ENCODE peak calls at places on chromosome X, in four cellular contexts. One of them, this sample, is unnamed. For H3K9me3, the result is how much of the 10 kb centered on the place peaks cover.

GRCh38 chrX:150092549-150092948 is 154.3 kb upstream of the EOLA2 start:
- DNase-seq in uterus: no peak
- DNase-seq in sigmoid colon: no peak
- DNase-seq in adrenal gland: no peak
- DNase-seq in this sample: no peak

GRCh38 chrX:97842468-97843199 is 958.9 kb downstream of the RPA4 start:
- DNase-seq in uterus: no peak
- DNase-seq in sigmoid colon: no peak
- DNase-seq in adrenal gland: no peak
- DNase-seq in this sample: no peak

GRCh38 chrX:47222776-47223350 is 4.4 kb downstream of the CDK16 start:
- DNase-seq in uterus: no peak
- DNase-seq in sigmoid colon: no peak
- DNase-seq in adrenal gland: no peak
- DNase-seq in this sample: no peak

GRCh38 chrX:105975382-105975781 is 63.1 kb downstream of the SERPINA7 start:
- DNase-seq in uterus: no peak
- DNase-seq in sigmoid colon: no peak
- DNase-seq in adrenal gland: no peak
- DNase-seq in this sample: no peak

GRCh38 chrX:32933548-32933947 is 277.8 kb downstream of the DMD start:
- DNase-seq in uterus: no peak
- DNase-seq in sigmoid colon: no peak
- DNase-seq in adrenal gland: no peak
- DNase-seq in this sample: no peak

GRCh38 chrX:115573172-115573571 is 12.2 kb downstream of the PLS3 start:
- DNase-seq in uterus: no peak
- DNase-seq in sigmoid colon: no peak
- DNase-seq in adrenal gland: no peak
- DNase-seq in this sample: no peak

GRCh38 chrX:17499512-17499911 is 124.5 kb downstream of the NHS start:
- DNase-seq in uterus: no peak
- DNase-seq in sigmoid colon: no peak
- DNase-seq in adrenal gland: no peak
- DNase-seq in this sample: no peak

GRCh38 chrX:87914726-87915125 is 397.1 kb downstream of the KLHL4 start:
- DNase-seq in uterus: no peak
- DNase-seq in sigmoid colon: no peak
- DNase-seq in adrenal gland: no peak
- DNase-seq in this sample: no peak

GRCh38 chrX:111854778-111855490 is 21.0 kb upstream of the TRPC5OS start:
- DNase-seq in uterus: no peak
- DNase-seq in sigmoid colon: no peak
- DNase-seq in adrenal gland: no peak
- DNase-seq in this sample: no peak

GRCh38 chrX:55220119-55220794 is at the start of gene PAGE5:
- DNase-seq in uterus: no peak
- DNase-seq in sigmoid colon: no peak
- DNase-seq in adrenal gland: no peak
- DNase-seq in this sample: no peak
- H3K9me3 ChIP-seq in uterus: under half
- H3K9me3 ChIP-seq in sigmoid colon: under half
- H3K9me3 ChIP-seq in adrenal gland: under half
- H3K9me3 ChIP-seq in this sample: under half

GRCh38 chrX:23332888-23333821 is 1.5 kb upstream of the PTCHD1 start:
- DNase-seq in uterus: peak
- DNase-seq in sigmoid colon: no peak
- DNase-seq in adrenal gland: no peak
- DNase-seq in this sample: no peak
- TF ChIP-seq CTCF in uterus: no peak
- TF ChIP-seq CTCF in sigmoid colon: no peak
- TF ChIP-seq CTCF in adrenal gland: no peak
- TF ChIP-seq CTCF in this sample: no peak

DNA sequence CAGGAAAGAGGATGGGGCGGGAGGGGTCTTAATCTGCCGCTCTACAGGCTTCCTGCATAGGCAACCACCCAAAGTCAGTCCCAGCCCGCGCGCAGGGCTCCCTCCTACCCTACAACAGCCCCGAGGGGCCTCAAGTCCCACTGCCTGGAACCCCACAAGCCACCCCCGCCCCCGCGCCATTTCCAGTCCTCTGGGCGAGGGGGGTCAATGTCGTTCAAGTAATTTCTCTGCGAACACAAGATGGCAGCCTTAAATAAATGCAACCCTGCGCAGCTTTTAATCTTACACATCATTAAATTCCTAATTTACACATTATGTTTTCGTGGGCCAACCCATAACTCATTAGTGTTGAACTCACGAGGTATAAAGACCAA is 92.9 kb downstream of the BCOR start:
- DNase-seq in uterus: no peak
- DNase-seq in sigmoid colon: no peak
- DNase-seq in adrenal gland: no peak
- DNase-seq in this sample: no peak
- H3K4me3 ChIP-seq in uterus: no peak
- H3K4me3 ChIP-seq in sigmoid colon: peak
- H3K4me3 ChIP-seq in adrenal gland: no peak
- H3K4me3 ChIP-seq in this sample: peak

GRCh38 chrX:148290937-148291336 is 209.5 kb upstream of the AFF2 start:
- DNase-seq in uterus: no peak
- DNase-seq in sigmoid colon: no peak
- DNase-seq in adrenal gland: no peak
- DNase-seq in this sample: no peak

GRCh38 chrX:148290041-148290440 is 210.4 kb upstream of the AFF2 start:
- DNase-seq in uterus: no peak
- DNase-seq in sigmoid colon: no peak
- DNase-seq in adrenal gland: no peak
- DNase-seq in this sample: no peak

GRCh38 chrX:148282504-148282903 is 217.9 kb upstream of the AFF2 start:
- DNase-seq in uterus: no peak
- DNase-seq in sigmoid colon: no peak
- DNase-seq in adrenal gland: no peak
- DNase-seq in this sample: no peak

GRCh38 chrX:148288451-148288850 is 212.0 kb upstream of the AFF2 start:
- DNase-seq in uterus: no peak
- DNase-seq in sigmoid colon: no peak
- DNase-seq in adrenal gland: no peak
- DNase-seq in this sample: no peak
- H3K9me3 ChIP-seq in uterus: under half
- H3K9me3 ChIP-seq in sigmoid colon: under half
- H3K9me3 ChIP-seq in adrenal gland: under half
- H3K9me3 ChIP-seq in this sample: under half

This sample was measured in Caco-2.